ENCODE peak calls at places on chromosomes 2 and 18, in four cellular contexts. G, T, E and A are unnamed samples.

GRCh38 chr2:119291588-119292167 is 68.0 kb downstream of the STEAP3 start:
- DNase-seq in E (peak; percentile 29), G (no peak), T (no peak), A (no peak)

GRCh38 chr2:130287656-130288026 is 55.1 kb upstream of the IMP4 start:
- DNase-seq in T (no peak), G (no peak), E (no peak), A (no peak)

GRCh38 chr2:190585000-190585678 is 50.6 kb upstream of the NEMP2 start:
- DNase-seq in G (no peak), E (no peak), T (no peak), A (no peak)

GRCh38 chr2:203022751-203023150 is 8.1 kb downstream of the NBEAL1 start:
- DNase-seq in T (no peak), E (no peak), G (no peak), A (no peak)

GRCh38 chr2:226018641-226019040 is 619.1 kb downstream of the NYAP2 start:
- DNase-seq in E (no peak), G (no peak), T (no peak), A (no peak)

GRCh38 chr18:7325126-7325430 is 94.2 kb downstream of the LRRC30 start:
- DNase-seq in E (no peak), T (no peak), G (no peak), A (no peak)

GRCh38 chr2:70978388-70979357 is at the start of gene ANKRD53:
- DNase-seq in G (no peak), T (no peak), E (no peak), A (peak; percentile 27)

GRCh38 chr2:170180031-170180566 is 2.2 kb downstream of the MYO3B start:
- DNase-seq in E (no peak), G (no peak), T (no peak), A (no peak)

GRCh38 chr2:24853996-24854395 is 60.8 kb downstream of the CENPO start:
- DNase-seq in G (no peak), T (peak; percentile 44), E (no peak), A (no peak)

GRCh38 chr2:237662671-237663093 is 35.3 kb downstream of the LRRFIP1 start:
- DNase-seq in T (peak; percentile 55), E (peak; percentile 71), G (peak; percentile 61), A (peak; percentile 63)

GRCh38 chr2:36659218-36659617 is 37.3 kb upstream of the VIT start:
- DNase-seq in E (no peak), T (no peak), G (no peak), A (no peak)

GRCh38 chr18:75221902-75222301 is 11.3 kb downstream of the TSHZ1 start:
- DNase-seq in G (no peak), E (no peak), T (no peak), A (no peak)

GRCh38 chr18:30544141-30544540 is 498.4 kb downstream of the DSC3 start:
- DNase-seq in T (no peak), G (no peak), E (no peak), A (no peak)

GRCh38 chr2:241902357-241902991 is 32.9 kb downstream of the RTP5 start:
- DNase-seq in E (no peak), G (no peak), T (no peak), A (no peak)

GRCh38 chr2:96591494-96591893 is 46.6 kb downstream of the KANSL3 start:
- DNase-seq in T (peak; percentile 21), E (no peak), G (no peak), A (no peak)

GRCh38 chr2:151713291-151713903 is 20.9 kb downstream of the NEB start:
- DNase-seq in T (no peak), E (no peak), G (no peak), A (no peak)

GRCh38 chr18:63783394-63783793 is 8.2 kb downstream of the SERPINB7 start:
- DNase-seq in E (no peak), T (no peak), G (peak; percentile 39), A (no peak)

GRCh38 chr2:237092920-237093781 is 7.5 kb downstream of the COPS8 start:
- DNase-seq in E (no peak), G (peak; percentile 2), T (no peak), A (peak; percentile 47)

GRCh38 chr2:219215871-219216536 is 2.8 kb downstream of the ABCB6 start:
- DNase-seq in G (no peak), T (no peak), E (no peak), A (no peak)

GRCh38 chr2:224145751-224146355 is 106.8 kb upstream of the SERPINE2 start:
- DNase-seq in T (no peak), E (peak; percentile 98), G (peak; percentile 75), A (no peak)

GRCh38 chr2:100801402-100801801 is 18.5 kb upstream of the NPAS2 start:
- DNase-seq in T (no peak), G (no peak), E (no peak), A (no peak)

GRCh38 chr2:20454036-20454981 is 7.4 kb downstream of the RHOB start:
- DNase-seq in T (no peak), G (no peak), E (no peak), A (no peak)

GRCh38 chr2:20453087-20453486 is 6.2 kb downstream of the RHOB start:
- DNase-seq in T (no peak), E (no peak), G (no peak), A (no peak)

GRCh38 chr2:20457027-20457426 is 10.2 kb downstream of the RHOB start:
- DNase-seq in G (no peak), T (no peak), E (no peak), A (no peak)

GRCh38 chr2:20456049-20456665 is 9.3 kb downstream of the RHOB start:
- DNase-seq in T (no peak), G (no peak), E (no peak), A (no peak)

DNA sequence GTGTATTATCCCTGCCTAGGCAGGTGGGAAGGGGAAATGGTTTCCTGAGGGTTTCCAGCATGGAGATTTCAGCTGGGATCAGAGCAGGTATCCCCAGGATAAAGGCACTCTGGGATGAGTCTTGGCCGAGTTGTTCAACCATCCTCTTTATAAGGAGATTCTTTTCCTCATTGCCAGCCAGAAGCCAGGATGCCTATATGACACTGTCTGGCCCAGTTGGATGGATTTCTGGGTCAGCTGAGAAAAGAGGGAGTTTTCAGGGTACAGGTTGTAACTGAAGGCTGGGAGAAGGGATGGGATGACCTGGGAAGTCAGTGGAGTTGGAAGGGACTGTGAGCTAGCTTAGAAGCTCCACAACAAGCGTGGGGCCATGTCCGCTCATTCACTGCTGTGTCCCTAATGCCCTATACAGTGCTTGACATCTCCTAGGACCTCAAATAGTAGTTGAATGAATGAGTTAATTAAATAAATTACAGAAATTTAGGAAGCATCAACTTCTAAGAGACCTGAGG is 8.3 kb downstream of the RHOB start:
- DNase-seq in G (no peak), E (no peak), T (no peak), A (no peak)
- TF ChIP-seq ELF1 in G (no peak), E (no peak), T (no peak), A (no peak)

GRCh38 chr2:1742680-1743395 is 1.5 kb downstream of the PXDN start:
- DNase-seq in T (no peak), G (no peak), E (no peak), A (peak; percentile 89)
- TF ChIP-seq ELF1 in T (no peak), G (no peak), E (no peak), A (peak; percentile 62)

GRCh38 chr2:40432916-40433315 is 19.0 kb downstream of the SLC8A1 start:
- DNase-seq in T (no peak), E (no peak), G (no peak), A (no peak)

GRCh38 chr2:40428434-40428833 is 23.5 kb downstream of the SLC8A1 start:
- DNase-seq in T (no peak), G (no peak), E (no peak), A (no peak)

GRCh38 chr2:40431600-40431955 is 20.3 kb downstream of the SLC8A1 start:
- DNase-seq in E (no peak), G (no peak), T (no peak), A (no peak)

GRCh38 chr2:40433739-40434138 is 18.2 kb downstream of the SLC8A1 start:
- DNase-seq in G (no peak), E (no peak), T (no peak), A (no peak)

DNA sequence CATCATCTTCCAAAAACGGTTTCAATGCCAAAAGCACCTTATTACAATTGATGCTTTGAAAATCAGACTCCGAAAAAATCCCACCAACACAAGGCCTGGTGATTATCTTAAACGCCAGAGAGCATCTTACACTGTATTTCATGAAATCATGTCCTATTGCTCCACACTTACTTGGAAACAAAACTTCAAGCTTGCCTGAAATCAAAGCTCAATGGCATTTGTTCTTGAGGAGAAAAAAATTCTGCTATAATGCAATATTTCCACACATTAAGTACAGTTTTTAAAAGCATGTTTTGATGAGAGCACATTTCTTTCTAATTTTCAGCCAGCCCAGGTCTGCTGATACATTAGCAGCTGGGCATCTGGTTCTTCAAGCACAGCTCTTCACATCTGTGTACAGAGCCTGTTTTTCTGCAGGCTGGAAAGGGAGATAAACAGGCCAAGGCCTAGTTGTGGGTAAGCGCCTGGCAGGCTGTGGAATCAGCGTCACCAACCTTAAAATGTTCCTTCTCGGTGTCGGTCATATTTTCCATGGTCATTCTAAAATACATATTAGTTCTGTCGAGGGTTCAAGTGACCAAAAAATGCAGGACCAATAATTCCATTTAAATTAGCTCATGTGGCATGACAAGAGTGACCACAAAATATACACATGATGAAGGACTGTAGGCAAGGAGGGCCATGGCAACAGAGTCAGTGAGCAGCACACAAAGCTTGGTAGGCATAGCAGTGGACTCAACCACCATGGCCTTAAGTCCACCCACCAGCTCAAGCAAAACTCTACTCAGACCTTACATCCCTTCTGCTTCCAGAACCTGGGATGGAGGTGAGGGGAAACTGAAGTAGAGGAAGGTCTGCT is 20.9 kb downstream of the SLC8A1 start:
- DNase-seq in E (no peak), T (no peak), G (no peak), A (peak; percentile 57)
- TF ChIP-seq ELF1 in E (no peak), T (no peak), G (no peak), A (no peak)

GRCh38 chr2:181790716-181791649 is 100.5 kb upstream of the ITPRID2 start:
- DNase-seq in T (peak; percentile 45), E (peak; percentile 88), G (peak; percentile 98), A (no peak)
- TF ChIP-seq ELF1 in T (no peak), E (no peak), G (no peak), A (peak; percentile 30)

DNA sequence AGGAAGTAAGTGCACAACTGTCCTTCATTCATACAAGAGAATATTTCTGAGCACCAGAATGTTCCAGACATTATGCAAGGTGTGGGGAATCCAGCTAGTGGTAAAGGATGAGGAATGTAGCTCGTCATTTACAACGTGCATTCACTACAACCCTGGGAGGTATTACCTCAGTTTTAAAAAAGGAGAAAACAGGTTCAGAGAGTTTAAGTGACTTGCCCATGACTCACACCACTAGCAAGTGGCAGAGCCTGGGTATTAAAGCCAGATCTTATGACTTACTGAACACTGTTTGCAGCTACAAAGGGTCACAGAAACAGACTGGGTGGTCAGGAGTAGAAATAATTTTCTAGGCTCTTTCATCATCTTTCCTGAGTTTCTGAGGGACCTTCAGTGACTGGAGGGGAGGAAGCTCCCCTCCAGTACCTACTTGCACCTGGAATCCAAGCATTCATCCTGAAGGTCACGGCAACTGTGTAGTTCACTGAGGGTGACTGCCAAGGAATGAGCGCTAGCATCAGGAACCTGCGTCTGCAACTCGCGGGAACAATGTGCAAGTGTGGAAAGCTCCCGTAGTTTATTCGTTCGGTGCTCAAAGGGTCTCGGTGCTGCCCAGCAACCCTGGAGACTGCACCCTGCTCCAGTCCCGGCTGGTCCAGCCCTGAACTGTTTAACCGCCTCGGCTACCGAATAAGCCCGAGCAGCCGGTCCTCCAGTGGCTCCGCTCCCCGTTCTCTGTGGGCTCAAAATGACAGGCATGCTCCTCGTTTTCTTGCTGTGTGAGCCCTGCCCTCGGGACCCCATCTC is 647 bp downstream of the CCDC121 start:
- DNase-seq in T (peak; percentile 30), G (peak; percentile 18), E (peak; percentile 45), A (no peak)
- TF ChIP-seq ELF1 in T (no peak), G (no peak), E (no peak), A (no peak)